ENCODE peak calls at places on chromosomes 1 and 21, in four cellular contexts. I, T, L and W are unnamed samples.

GRCh38 chr1:237170149-237170548 is 128.2 kb downstream of the RYR2 start:
- DNase-seq in I (no peak), T (no peak), L (no peak), W (no peak)

GRCh38 chr1:223153177-223154119 is 10.4 kb upstream of the TLR5 start:
- DNase-seq in I (no peak), T (no peak), L (peak), W (no peak)

GRCh38 chr1:193680247-193680923 is 494.0 kb upstream of the B3GALT2 start:
- DNase-seq in I (no peak), T (no peak), L (no peak), W (no peak)

GRCh38 chr1:79745928-79746327 is 739.4 kb upstream of the ADGRL4 start:
- DNase-seq in I (no peak), T (no peak), L (no peak), W (no peak)

GRCh38 chr21:33458861-33459260 is 20.9 kb downstream of the TMEM50B start:
- DNase-seq in I (no peak), T (no peak), L (no peak), W (no peak)

GRCh38 chr1:206939841-206940587 is 6.3 kb downstream of the PIGR start:
- DNase-seq in I (no peak), T (no peak), L (no peak), W (no peak)

GRCh38 chr1:36433102-36433501 is 17.1 kb downstream of the OSCP1 start:
- DNase-seq in I (no peak), T (no peak), L (no peak), W (no peak)

GRCh38 chr1:230622151-230622550 is 20.1 kb upstream of the COG2 start:
- DNase-seq in I (no peak), T (no peak), L (no peak), W (no peak)

GRCh38 chr1:45394342-45394741 is 54.1 kb upstream of the MUTYH start:
- DNase-seq in I (no peak), T (no peak), L (peak), W (no peak)

GRCh38 chr1:153360190-153360589 is 2.5 kb downstream of the S100A9 start:
- DNase-seq in I (no peak), T (no peak), L (no peak), W (no peak)

GRCh38 chr1:24481843-24482610 is 20.6 kb upstream of the RCAN3 start:
- DNase-seq in I (no peak), T (no peak), L (peak), W (no peak)

GRCh38 chr1:221869759-221870158 is 127.9 kb upstream of the DUSP10 start:
- DNase-seq in I (no peak), T (no peak), L (no peak), W (no peak)

GRCh38 chr1:62057230-62057629 is 137.4 kb upstream of the L1TD1 start:
- DNase-seq in I (no peak), T (no peak), L (no peak), W (no peak)

GRCh38 chr1:15145327-15145726 is 8.2 kb upstream of the TMEM51 start:
- DNase-seq in I (no peak), T (no peak), L (no peak), W (no peak)

GRCh38 chr1:50423670-50424000 is 392 bp upstream of the DMRTA2 start:
- DNase-seq in I (no peak), T (no peak), L (peak), W (no peak)

GRCh38 chr1:206551985-206552325 is 44.6 kb downstream of the RASSF5 start:
- DNase-seq in I (no peak), T (no peak), L (no peak), W (no peak)

GRCh38 chr1:205375816-205376545 is 19.3 kb upstream of the KLHDC8A start:
- DNase-seq in I (no peak), T (peak), L (no peak), W (peak)

GRCh38 chr1:67460648-67461500 is 30.7 kb upstream of the SERBP1 start:
- DNase-seq in I (peak), T (peak), L (no peak), W (no peak)

GRCh38 chr1:51303751-51304196 is 26.6 kb downstream of the TTC39A start:
- DNase-seq in I (no peak), T (no peak), L (no peak), W (no peak)

GRCh38 chr21:42056468-42056867 is 14.6 kb upstream of the UMODL1 start:
- DNase-seq in I (no peak), T (no peak), L (no peak), W (no peak)

GRCh38 chr1:202207292-202207691 is 13.7 kb downstream of the LGR6 start:
- DNase-seq in I (no peak), T (peak), L (no peak), W (no peak)

GRCh38 chr1:190320952-190321351 is 156.7 kb downstream of the BRINP3 start:
- DNase-seq in I (no peak), T (no peak), L (peak), W (no peak)

GRCh38 chr1:201396859-201397464 is 2.2 kb downstream of the LAD1 start:
- DNase-seq in I (no peak), T (no peak), L (no peak), W (no peak)

GRCh38 chr1:22662318-22662717 is 9.3 kb downstream of the C1QB start:
- DNase-seq in I (no peak), T (peak), L (peak), W (no peak)

GRCh38 chr1:107474877-107475612 is 334.2 kb downstream of the NTNG1 start:
- DNase-seq in I (no peak), T (no peak), L (no peak), W (no peak)

GRCh38 chr1:205812271-205812877 is 624 bp downstream of the SLC41A1 start:
- DNase-seq in I (no peak), T (peak), L (peak), W (no peak)

GRCh38 chr1:52203935-52204625 is 62.2 kb downstream of the ZFYVE9 start:
- DNase-seq in I (no peak), T (no peak), L (peak), W (no peak)

GRCh38 chr1:111286912-111287311 is 3.7 kb upstream of the CHIA start:
- DNase-seq in I (no peak), T (no peak), L (no peak), W (no peak)

GRCh38 chr1:179080866-179081695 is 789 bp upstream of the TOR3A start:
- DNase-seq in I (no peak), T (no peak), L (no peak), W (no peak)

GRCh38 chr21:14523234-14523633 is 22.9 kb downstream of the SAMSN1 start:
- DNase-seq in I (no peak), T (no peak), L (peak), W (no peak)

GRCh38 chr1:112546076-112546475 is 37.3 kb downstream of the WNT2B start:
- DNase-seq in I (no peak), T (no peak), L (no peak), W (no peak)

GRCh38 chr1:67534627-67535065 is 104.4 kb upstream of the SERBP1 start:
- DNase-seq in I (no peak), T (no peak), L (peak), W (no peak)

GRCh38 chr1:230972855-230973271 is 5.8 kb downstream of the TTC13 start:
- DNase-seq in I (no peak), T (no peak), L (peak), W (no peak)

GRCh38 chr21:24225432-24225831 is 1381.8 kb downstream of the MRPL39 start:
- DNase-seq in I (no peak), T (no peak), L (no peak), W (no peak)

GRCh38 chr1:207049974-207050391 is 1.0 kb downstream of the YOD1 start:
- DNase-seq in I (no peak), T (peak), L (peak), W (no peak)

GRCh38 chr1:14945132-14946010 is 208.2 kb upstream of the TMEM51 start:
- DNase-seq in I (peak), T (peak), L (no peak), W (no peak)

GRCh38 chr1:207755846-207756692 is 4.2 kb downstream of the CD46 start:
- DNase-seq in I (no peak), T (no peak), L (no peak), W (no peak)

DNA sequence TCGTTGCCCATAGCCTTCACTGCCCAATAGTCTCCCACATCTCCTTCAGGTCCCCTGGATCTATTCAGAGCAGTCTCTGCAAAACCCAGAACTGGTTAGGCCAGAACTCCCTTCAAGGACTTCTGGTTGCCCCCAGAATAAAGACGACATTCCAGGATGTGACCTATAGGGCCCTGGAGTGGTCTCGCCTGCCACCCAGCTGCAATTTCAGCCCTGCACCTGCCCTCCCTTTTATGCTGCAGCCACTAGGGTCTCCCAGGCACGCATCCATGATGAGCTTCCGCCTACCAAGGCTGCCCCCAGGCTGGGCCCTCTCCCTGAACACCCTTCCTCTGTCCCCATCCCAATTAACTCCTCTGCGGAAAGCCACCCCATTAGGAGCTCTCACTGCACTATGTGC is 7.2 kb upstream of the TSPEAR start:
- DNase-seq in I (no peak), T (no peak), L (no peak), W (no peak)
- TF ChIP-seq CTCF in I (no peak), T (no peak), L (no peak), W (no peak)

GRCh38 chr1:11026903-11027302 is 14.4 kb downstream of the TARDBP start:
- DNase-seq in I (no peak), T (no peak), L (no peak), W (no peak)
- TF ChIP-seq POLR2A in I (no peak), T (no peak), L (no peak), W (no peak)

GRCh38 chr1:116914667-116915066 is 5.0 kb downstream of the PTGFRN start:
- DNase-seq in I (no peak), T (no peak), L (no peak), W (no peak)

GRCh38 chr1:116916002-116916401 is 6.3 kb downstream of the PTGFRN start:
- DNase-seq in I (no peak), T (no peak), L (no peak), W (no peak)

GRCh38 chr1:116916533-116917460 is 7.1 kb downstream of the PTGFRN start:
- DNase-seq in I (no peak), T (no peak), L (no peak), W (no peak)

GRCh38 chr1:116913941-116914340 is 4.2 kb downstream of the PTGFRN start:
- DNase-seq in I (no peak), T (no peak), L (no peak), W (no peak)

DNA sequence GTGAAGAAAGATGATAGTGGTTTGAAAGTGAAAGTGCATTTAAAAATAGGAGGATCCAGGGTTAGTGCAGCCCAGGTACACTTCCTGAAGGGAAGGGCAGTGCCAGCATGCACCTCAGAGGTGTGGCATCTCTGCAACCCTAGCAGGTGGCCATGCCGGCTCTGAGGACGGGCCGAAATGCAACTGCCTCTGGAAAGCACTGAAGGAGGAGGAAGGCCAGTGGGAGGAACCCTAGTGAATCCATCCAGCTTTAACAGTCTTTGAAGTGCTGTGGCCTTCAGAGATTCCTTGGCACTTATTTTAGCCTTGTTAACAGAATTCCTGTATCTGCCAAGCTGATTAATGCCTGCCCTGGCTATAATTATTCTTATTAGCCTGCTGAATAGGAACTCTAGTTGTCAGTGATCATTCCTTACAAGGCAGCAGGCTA is 5.5 kb downstream of the PTGFRN start:
- DNase-seq in I (peak), T (peak), L (no peak), W (no peak)
- H3K4me3 ChIP-seq in I (peak), T (no peak), L (no peak), W (no peak)

GRCh38 chr21:45098867-45099266 is 24.5 kb downstream of the ADARB1 start:
- DNase-seq in I (no peak), T (no peak), L (peak), W (no peak)
- TF ChIP-seq CTCF in I (peak), T (no peak), L (peak), W (no peak)

GRCh38 chr1:42430286-42430685 is 25.5 kb downstream of the ZMYND12 start:
- DNase-seq in I (no peak), T (no peak), L (no peak), W (no peak)

GRCh38 chr1:42424201-42424600 is 31.6 kb downstream of the ZMYND12 start:
- DNase-seq in I (no peak), T (no peak), L (no peak), W (no peak)

GRCh38 chr1:42430751-42431150 is 25.1 kb downstream of the ZMYND12 start:
- DNase-seq in I (no peak), T (no peak), L (no peak), W (no peak)

GRCh38 chr1:42429623-42430022 is 26.2 kb downstream of the ZMYND12 start:
- DNase-seq in I (no peak), T (no peak), L (no peak), W (no peak)

DNA sequence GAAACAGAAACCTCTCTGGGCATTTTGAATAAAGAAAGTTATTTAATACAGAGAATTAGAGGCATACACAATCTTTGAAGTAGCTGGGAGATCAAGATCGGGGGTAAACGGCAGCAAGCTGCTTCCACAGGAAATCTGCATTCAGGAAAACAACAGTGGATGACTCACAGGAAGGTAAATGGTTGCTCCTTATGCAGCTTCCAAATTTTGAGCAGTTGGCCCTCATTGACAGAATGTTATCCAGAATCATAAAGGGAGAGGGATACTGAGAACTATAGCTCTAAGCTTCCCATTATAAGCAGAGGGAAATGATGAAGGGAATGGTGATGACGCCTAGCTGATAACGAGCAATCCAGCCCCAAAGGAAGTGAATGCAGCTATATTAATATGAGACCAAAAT is 28.6 kb downstream of the ZMYND12 start:
- DNase-seq in I (no peak), T (no peak), L (no peak), W (no peak)
- TF ChIP-seq POLR2A in I (no peak), T (no peak), L (no peak), W (no peak)

DNA sequence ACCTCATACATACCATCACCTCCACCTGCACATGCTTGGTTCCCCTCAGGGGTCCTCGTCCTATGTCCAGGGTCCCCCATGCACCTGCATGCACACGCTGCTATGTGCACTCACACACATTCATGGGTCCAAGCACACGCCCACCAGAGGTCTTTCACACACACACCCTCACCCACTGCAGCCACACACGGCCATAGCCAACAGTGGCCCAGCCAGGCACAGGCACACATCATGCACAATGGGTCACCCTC is 1.2 kb downstream of the SDC3 start:
- DNase-seq in I (no peak), T (no peak), L (no peak), W (no peak)
- H3K4me3 ChIP-seq in I (peak), T (no peak), L (no peak), W (no peak)